ENCODE peak calls at places on chromosomes 12 and 14, in four cellular contexts. One of them, this sample, is unnamed.

GRCh38 chr12:4307593-4308333 is 13.2 kb upstream of the TIGAR start:
- DNase-seq in left ventricle myocardium inferior: peak; percentile 61
- DNase-seq in transverse colon: peak; percentile 80
- DNase-seq in MM.1S: no peak
- DNase-seq in this sample: peak; percentile 87

GRCh38 chr12:85951823-85952222 is 77.7 kb downstream of the NTS start:
- DNase-seq in left ventricle myocardium inferior: no peak
- DNase-seq in transverse colon: no peak
- DNase-seq in MM.1S: peak; percentile 17
- DNase-seq in this sample: no peak

GRCh38 chr12:5889381-5890047 is 55.5 kb downstream of the ANO2 start:
- DNase-seq in left ventricle myocardium inferior: no peak
- DNase-seq in transverse colon: no peak
- DNase-seq in MM.1S: no peak
- DNase-seq in this sample: no peak

GRCh38 chr12:83015390-83016225 is 328.9 kb downstream of the TMTC2 start:
- DNase-seq in left ventricle myocardium inferior: no peak
- DNase-seq in transverse colon: no peak
- DNase-seq in MM.1S: no peak
- DNase-seq in this sample: no peak

GRCh38 chr14:71472281-71472960 is 459.8 kb upstream of the RGS6 start:
- DNase-seq in left ventricle myocardium inferior: no peak
- DNase-seq in transverse colon: no peak
- DNase-seq in MM.1S: no peak
- DNase-seq in this sample: no peak

GRCh38 chr12:45292486-45293195 is 76.7 kb downstream of the ANO6 start:
- DNase-seq in left ventricle myocardium inferior: no peak
- DNase-seq in transverse colon: peak; percentile 28
- DNase-seq in MM.1S: no peak
- DNase-seq in this sample: no peak

GRCh38 chr12:125382896-125383295 is 317.7 kb downstream of the AACS start:
- DNase-seq in left ventricle myocardium inferior: no peak
- DNase-seq in transverse colon: no peak
- DNase-seq in MM.1S: no peak
- DNase-seq in this sample: no peak

GRCh38 chr12:15823360-15824128 is 34.4 kb upstream of the EPS8 start:
- DNase-seq in left ventricle myocardium inferior: no peak
- DNase-seq in transverse colon: no peak
- DNase-seq in MM.1S: no peak
- DNase-seq in this sample: no peak

GRCh38 chr12:105228494-105228893 is 7.5 kb downstream of the APPL2 start:
- DNase-seq in left ventricle myocardium inferior: no peak
- DNase-seq in transverse colon: no peak
- DNase-seq in MM.1S: peak; percentile 93
- DNase-seq in this sample: no peak

GRCh38 chr14:20658246-20658645 is 16.8 kb upstream of the OR6S1 start:
- DNase-seq in left ventricle myocardium inferior: no peak
- DNase-seq in transverse colon: no peak
- DNase-seq in MM.1S: no peak
- DNase-seq in this sample: no peak

GRCh38 chr12:43462741-43463140 is 89.3 kb downstream of the ADAMTS20 start:
- DNase-seq in left ventricle myocardium inferior: no peak
- DNase-seq in transverse colon: no peak
- DNase-seq in MM.1S: no peak
- DNase-seq in this sample: no peak

GRCh38 chr14:71659165-71659564 is 273.1 kb upstream of the RGS6 start:
- DNase-seq in left ventricle myocardium inferior: no peak
- DNase-seq in transverse colon: no peak
- DNase-seq in MM.1S: no peak
- DNase-seq in this sample: no peak

GRCh38 chr12:60335765-60336164 is 739.9 kb downstream of the SLC16A7 start:
- DNase-seq in left ventricle myocardium inferior: no peak
- DNase-seq in transverse colon: no peak
- DNase-seq in MM.1S: no peak
- DNase-seq in this sample: no peak

GRCh38 chr12:89742337-89743022 is 33.8 kb upstream of the ATP2B1 start:
- DNase-seq in left ventricle myocardium inferior: no peak
- DNase-seq in transverse colon: no peak
- DNase-seq in MM.1S: no peak
- DNase-seq in this sample: no peak

GRCh38 chr14:58633831-58634230 is 3.9 kb upstream of the DACT1 start:
- DNase-seq in left ventricle myocardium inferior: no peak
- DNase-seq in transverse colon: no peak
- DNase-seq in MM.1S: no peak
- DNase-seq in this sample: no peak

GRCh38 chr14:58628381-58628780 is 9.4 kb upstream of the DACT1 start:
- DNase-seq in left ventricle myocardium inferior: no peak
- DNase-seq in transverse colon: no peak
- DNase-seq in MM.1S: no peak
- DNase-seq in this sample: no peak

GRCh38 chr14:58629273-58629672 is 8.5 kb upstream of the DACT1 start:
- DNase-seq in left ventricle myocardium inferior: no peak
- DNase-seq in transverse colon: no peak
- DNase-seq in MM.1S: no peak
- DNase-seq in this sample: no peak

GRCh38 chr14:58635041-58635440 is 2.7 kb upstream of the DACT1 start:
- DNase-seq in left ventricle myocardium inferior: no peak
- DNase-seq in transverse colon: no peak
- DNase-seq in MM.1S: no peak
- DNase-seq in this sample: no peak

GRCh38 chr14:58631720-58632119 is 6.0 kb upstream of the DACT1 start:
- DNase-seq in left ventricle myocardium inferior: no peak
- DNase-seq in transverse colon: no peak
- DNase-seq in MM.1S: no peak
- DNase-seq in this sample: no peak
- H3K4me1 ChIP-seq in left ventricle myocardium inferior: peaks cover 16% of the 10 kb centered on the region
- H3K4me1 ChIP-seq in transverse colon: peaks cover 5% of the 10 kb centered on the region
- H3K4me1 ChIP-seq in MM.1S: no peaks in the 10 kb centered on the region
- H3K4me1 ChIP-seq in this sample: no peaks in the 10 kb centered on the region

GRCh38 chr14:34662558-34663088 is 32.7 kb upstream of the SNX6 start:
- DNase-seq in left ventricle myocardium inferior: no peak
- DNase-seq in transverse colon: no peak
- DNase-seq in MM.1S: no peak
- DNase-seq in this sample: no peak

GRCh38 chr14:34665785-34666425 is 36.0 kb upstream of the SNX6 start:
- DNase-seq in left ventricle myocardium inferior: no peak
- DNase-seq in transverse colon: peak; percentile 17
- DNase-seq in MM.1S: peak; percentile 77
- DNase-seq in this sample: peak; percentile 32

DNA sequence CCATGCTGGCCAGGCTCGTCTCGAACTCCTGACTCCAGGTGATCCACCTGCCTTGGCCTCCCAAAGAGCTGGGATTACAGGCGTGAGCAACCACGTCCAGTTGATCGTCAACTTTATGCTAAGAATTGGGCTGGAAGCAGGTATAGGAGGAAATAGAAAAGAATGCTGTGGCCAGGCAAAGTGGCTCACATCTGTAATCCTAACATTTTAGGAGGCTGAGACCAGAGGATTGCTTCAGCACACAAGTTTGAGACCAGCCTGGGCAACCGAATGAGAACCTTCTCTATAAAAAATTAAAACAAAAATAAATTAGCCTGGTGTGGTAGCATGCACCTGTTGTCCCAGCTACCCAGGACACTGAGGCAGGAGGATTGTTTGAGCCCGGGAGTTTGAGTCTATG is 37.1 kb upstream of the SNX6 start:
- DNase-seq in left ventricle myocardium inferior: no peak
- DNase-seq in transverse colon: no peak
- DNase-seq in MM.1S: no peak
- DNase-seq in this sample: no peak
- H3K27ac ChIP-seq in left ventricle myocardium inferior: no peak overlapping the region
- H3K27ac ChIP-seq in transverse colon: no peak overlapping the region
- H3K27ac ChIP-seq in MM.1S: no peak overlapping the region
- H3K27ac ChIP-seq in this sample: no peak overlapping the region

GRCh38 chr14:70378687-70379086 is 19.2 kb upstream of the COX16 start:
- DNase-seq in left ventricle myocardium inferior: no peak
- DNase-seq in transverse colon: no peak
- DNase-seq in MM.1S: no peak
- DNase-seq in this sample: no peak
- H3K4me1 ChIP-seq in left ventricle myocardium inferior: peaks cover 9% of the 10 kb centered on the region
- H3K4me1 ChIP-seq in transverse colon: peaks cover 14% of the 10 kb centered on the region
- H3K4me1 ChIP-seq in MM.1S: no peaks in the 10 kb centered on the region
- H3K4me1 ChIP-seq in this sample: peaks cover 10% of the 10 kb centered on the region

DNA sequence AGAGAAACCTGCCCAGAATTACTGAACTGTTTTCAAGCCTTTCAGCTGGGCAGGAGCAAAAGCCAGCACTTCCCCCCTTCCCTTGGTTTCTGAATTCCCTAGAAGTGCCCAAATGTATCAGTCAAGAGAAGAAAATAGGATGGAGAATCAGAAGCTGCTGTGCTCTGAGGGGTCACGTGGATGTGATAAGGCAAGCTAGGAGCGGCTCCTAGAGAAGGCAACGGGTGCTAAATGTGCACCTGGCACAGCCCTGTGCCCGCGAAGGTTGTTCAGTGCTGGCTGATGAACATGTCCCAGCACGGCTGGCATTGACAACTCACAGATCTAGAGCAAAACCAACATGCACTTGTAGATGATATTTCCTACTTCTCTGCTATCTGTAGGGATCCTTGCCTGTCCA is 8.3 kb downstream of the EMG1 start:
- DNase-seq in left ventricle myocardium inferior: no peak
- DNase-seq in transverse colon: no peak
- DNase-seq in MM.1S: no peak
- DNase-seq in this sample: no peak
- H3K27ac ChIP-seq in left ventricle myocardium inferior: peak overlapping the region; percentile 76
- H3K27ac ChIP-seq in transverse colon: no peak overlapping the region
- H3K27ac ChIP-seq in MM.1S: no peak overlapping the region
- H3K27ac ChIP-seq in this sample: no peak overlapping the region

DNA sequence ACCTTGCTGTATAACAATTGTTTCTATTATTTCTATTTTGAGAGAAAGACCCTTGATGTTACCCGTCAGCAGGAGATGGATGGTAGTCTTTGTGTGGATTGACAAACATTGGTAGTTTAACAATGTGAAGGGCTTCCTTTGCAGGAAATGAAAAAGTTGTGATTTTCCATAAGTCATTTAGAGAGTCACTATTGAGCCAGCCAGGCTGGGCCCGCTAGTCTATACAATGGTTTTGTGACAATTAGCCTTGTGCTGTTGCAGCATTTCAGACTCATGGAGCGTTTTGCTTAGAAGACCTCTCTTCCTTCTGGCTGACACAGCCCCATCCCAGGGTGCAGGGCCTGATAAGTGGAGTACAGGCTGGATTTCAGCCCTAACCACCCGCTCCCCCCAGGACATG is 18.3 kb upstream of the SLC38A2 start:
- DNase-seq in left ventricle myocardium inferior: no peak
- DNase-seq in transverse colon: no peak
- DNase-seq in MM.1S: peak; percentile 34
- DNase-seq in this sample: no peak
- H3K4me1 ChIP-seq in left ventricle myocardium inferior: peaks cover 37% of the 10 kb centered on the region
- H3K4me1 ChIP-seq in transverse colon: peaks cover 56% of the 10 kb centered on the region
- H3K4me1 ChIP-seq in MM.1S: peaks cover 72% of the 10 kb centered on the region
- H3K4me1 ChIP-seq in this sample: peaks cover 5% of the 10 kb centered on the region

GRCh38 chr12:127284870-127285431 is 982.0 kb upstream of the TMEM132C start:
- DNase-seq in left ventricle myocardium inferior: no peak
- DNase-seq in transverse colon: no peak
- DNase-seq in MM.1S: no peak
- DNase-seq in this sample: no peak
- H3K27ac ChIP-seq in left ventricle myocardium inferior: no peak overlapping the region
- H3K27ac ChIP-seq in transverse colon: no peak overlapping the region
- H3K27ac ChIP-seq in MM.1S: no peak overlapping the region
- H3K27ac ChIP-seq in this sample: no peak overlapping the region

GRCh38 chr12:101670007-101670671 is 27.3 kb upstream of the CHPT1 start:
- DNase-seq in left ventricle myocardium inferior: no peak
- DNase-seq in transverse colon: peak; percentile 58
- DNase-seq in MM.1S: peak; percentile 8
- DNase-seq in this sample: peak; percentile 21

GRCh38 chr12:101671839-101672238 is 25.6 kb upstream of the CHPT1 start:
- DNase-seq in left ventricle myocardium inferior: no peak
- DNase-seq in transverse colon: no peak
- DNase-seq in MM.1S: no peak
- DNase-seq in this sample: no peak

GRCh38 chr12:101667591-101667990 is 29.8 kb upstream of the CHPT1 start:
- DNase-seq in left ventricle myocardium inferior: no peak
- DNase-seq in transverse colon: no peak
- DNase-seq in MM.1S: no peak
- DNase-seq in this sample: no peak

GRCh38 chr12:101675555-101675954 is 21.9 kb upstream of the CHPT1 start:
- DNase-seq in left ventricle myocardium inferior: no peak
- DNase-seq in transverse colon: no peak
- DNase-seq in MM.1S: no peak
- DNase-seq in this sample: no peak

DNA sequence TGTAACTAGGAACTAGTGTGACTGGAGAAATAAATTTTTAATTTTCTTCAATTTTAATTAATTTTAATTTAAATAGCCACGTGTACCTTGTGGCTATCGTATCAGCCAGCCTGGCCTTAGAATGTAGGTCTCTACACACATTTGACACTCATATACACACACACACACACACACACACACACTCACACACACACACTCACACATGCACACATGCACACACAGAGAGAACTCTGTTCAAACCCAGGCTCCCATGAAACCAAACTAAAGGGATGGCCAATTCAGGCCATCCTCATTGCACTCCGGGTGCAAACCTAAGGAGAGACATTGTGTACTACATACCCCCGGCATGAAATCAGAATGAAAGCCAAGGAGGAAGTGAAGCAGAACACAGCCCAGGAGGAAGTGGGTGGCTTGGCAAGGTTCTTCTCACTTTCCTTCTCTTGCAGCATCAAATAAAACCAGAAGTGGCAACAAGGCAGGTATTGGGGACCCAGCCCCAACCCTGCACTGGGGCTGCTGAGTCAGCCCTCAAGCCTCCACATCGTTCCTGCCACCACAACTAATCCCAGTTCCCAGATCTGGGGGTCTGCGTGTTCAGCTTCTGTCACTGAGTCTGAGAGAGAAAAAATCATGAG is 26.2 kb upstream of the CHPT1 start:
- DNase-seq in left ventricle myocardium inferior: peak; percentile 17
- DNase-seq in transverse colon: peak; percentile 44
- DNase-seq in MM.1S: peak; percentile 51
- DNase-seq in this sample: peak; percentile 80
- H3K4me1 ChIP-seq in left ventricle myocardium inferior: peaks cover 8% of the 10 kb centered on the region
- H3K4me1 ChIP-seq in transverse colon: peaks cover 50% of the 10 kb centered on the region
- H3K4me1 ChIP-seq in MM.1S: peaks cover 12% of the 10 kb centered on the region
- H3K4me1 ChIP-seq in this sample: peaks cover 8% of the 10 kb centered on the region

DNA sequence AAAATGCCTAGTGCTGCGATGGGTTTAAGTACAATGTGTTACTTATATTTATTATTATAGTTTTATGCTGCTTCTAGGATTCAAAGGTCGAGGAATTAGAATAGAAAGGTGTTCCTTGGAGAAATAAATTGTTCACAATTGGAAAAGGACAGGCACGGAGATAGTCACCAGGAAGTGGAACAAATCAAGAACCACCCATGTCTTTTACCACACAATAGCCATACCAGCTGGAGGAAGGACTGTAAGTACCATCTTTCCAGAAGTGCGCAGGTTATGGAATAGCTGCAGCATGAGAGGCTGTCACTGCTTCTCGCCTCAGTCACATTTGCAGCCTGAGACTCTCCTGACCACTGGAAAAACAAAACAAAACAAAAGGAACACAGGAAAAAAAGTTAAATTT is 40.5 kb upstream of the MANSC4 start:
- DNase-seq in left ventricle myocardium inferior: no peak
- DNase-seq in transverse colon: no peak
- DNase-seq in MM.1S: no peak
- DNase-seq in this sample: no peak
- H3K27ac ChIP-seq in left ventricle myocardium inferior: no peak overlapping the region
- H3K27ac ChIP-seq in transverse colon: no peak overlapping the region
- H3K27ac ChIP-seq in MM.1S: no peak overlapping the region
- H3K27ac ChIP-seq in this sample: no peak overlapping the region

This sample was measured in Peyer's patch.